ENCODE peak calls at places on chromosomes 7 and 10, in eight cellular contexts. T, A, M, Z, R, V, E and J are unnamed samples.
A peak's percentile ranks its signal among the peaks of the same experiment; 100 is the strongest.

GRCh38 chr7:90530263-90530662 is 60.8 kb downstream of the PTTG1IP2 start:
- DNase-seq in T (no peak), R (no peak), A (no peak), E (peak; percentile 60), M (no peak), Z (peak; percentile 21), V (no peak), J (no peak)

GRCh38 chr7:28626191-28626590 is 213.9 kb downstream of the CREB5 start:
- DNase-seq in T (no peak), M (no peak), V (no peak), R (no peak), Z (no peak), A (no peak), E (no peak), J (no peak)

GRCh38 chr10:48589266-48589665 is 15.6 kb downstream of the ARHGAP22 start:
- DNase-seq in T (no peak), R (no peak), E (peak; percentile 83), V (peak; percentile 35), Z (peak; percentile 97), M (no peak), A (no peak), J (no peak)

GRCh38 chr7:35004531-35005096 is 32.7 kb downstream of the DPY19L1 start:
- DNase-seq in V (no peak), M (no peak), Z (no peak), T (no peak), R (no peak), A (no peak), E (peak; percentile 36), J (no peak)

GRCh38 chr10:23780331-23780730 is 341.5 kb downstream of the OTUD1 start:
- DNase-seq in V (no peak), T (no peak), E (no peak), R (no peak), A (no peak), Z (no peak), M (no peak), J (no peak)

GRCh38 chr10:28806481-28806880 is 129.2 kb downstream of the BAMBI start:
- DNase-seq in A (no peak), E (no peak), V (no peak), R (no peak), T (no peak), Z (no peak), M (no peak), J (no peak)

GRCh38 chr7:27116521-27116946 is 14.0 kb downstream of the HOXA4 start:
- DNase-seq in Z (no peak), T (no peak), A (no peak), R (no peak), M (no peak), E (no peak), V (no peak), J (no peak)

GRCh38 chr10:8245131-8246117 is 190.9 kb downstream of the GATA3 start:
- DNase-seq in Z (no peak), A (peak; percentile 18), V (no peak), M (no peak), E (no peak), R (no peak), T (no peak), J (no peak)

GRCh38 chr10:523925-524324 is 165.5 kb downstream of the DIP2C start:
- DNase-seq in E (no peak), R (no peak), M (no peak), A (no peak), T (no peak), V (no peak), Z (no peak), J (no peak)

GRCh38 chr10:29636178-29636577 is 1.4 kb upstream of the SVIL start:
- DNase-seq in R (no peak), A (no peak), Z (peak; percentile 59), V (no peak), E (peak; percentile 73), M (no peak), T (no peak), J (no peak)

GRCh38 chr7:129343099-129343700 is 91.0 kb upstream of the STRIP2 start:
- DNase-seq in R (no peak), V (peak; percentile 34), M (no peak), E (peak; percentile 41), A (peak; percentile 24), T (no peak), Z (peak; percentile 41), J (peak; percentile 44)

GRCh38 chr7:20220293-20220755 is 3.1 kb upstream of the MACC1 start:
- DNase-seq in M (no peak), Z (no peak), T (no peak), V (no peak), A (no peak), R (no peak), E (no peak), J (no peak)

DNA sequence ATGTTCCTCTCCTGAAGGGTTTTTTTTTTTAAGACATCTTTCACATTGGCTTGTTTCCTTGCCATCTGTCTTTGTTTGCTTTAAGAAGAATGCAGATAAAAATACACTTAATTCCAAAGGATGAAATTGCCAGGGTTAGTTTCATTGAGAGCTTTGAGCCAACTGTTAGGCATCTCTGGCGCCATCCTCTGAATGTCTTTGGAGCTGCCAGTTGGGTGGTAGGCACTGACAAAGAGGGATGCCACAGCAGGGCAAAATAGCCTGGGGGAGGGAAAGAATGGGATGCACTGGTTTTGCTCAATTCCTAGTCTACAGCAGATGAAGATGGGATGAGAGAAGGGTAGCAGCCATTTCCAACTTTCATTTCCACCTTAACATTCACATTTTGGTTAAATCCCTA is 399.2 kb downstream of the SORCS1 start:
- DNase-seq in M (no peak), R (no peak), V (no peak), Z (no peak), E (no peak), T (no peak), A (no peak), J (no peak)
- TF ChIP-seq CTCF in M (no peak), R (peak; percentile 7), V (no peak), Z (no peak), E (no peak), T (no peak), A (no peak), J (no peak)

GRCh38 chr7:151886783-151887182 is 9.9 kb upstream of the PRKAG2 start:
- DNase-seq in R (no peak), M (no peak), Z (no peak), A (no peak), V (no peak), E (no peak), T (no peak), J (no peak)

GRCh38 chr7:151889406-151890354 is 12.8 kb upstream of the PRKAG2 start:
- DNase-seq in M (no peak), R (no peak), Z (no peak), V (no peak), T (no peak), A (no peak), E (no peak), J (no peak)

GRCh38 chr7:151890355-151891004 is 13.6 kb upstream of the PRKAG2 start:
- DNase-seq in M (no peak), V (no peak), R (no peak), Z (no peak), E (no peak), A (no peak), T (no peak), J (no peak)

GRCh38 chr7:151888716-151889115 is 11.8 kb upstream of the PRKAG2 start:
- DNase-seq in T (no peak), Z (no peak), M (no peak), A (no peak), E (no peak), V (no peak), R (no peak), J (no peak)

DNA sequence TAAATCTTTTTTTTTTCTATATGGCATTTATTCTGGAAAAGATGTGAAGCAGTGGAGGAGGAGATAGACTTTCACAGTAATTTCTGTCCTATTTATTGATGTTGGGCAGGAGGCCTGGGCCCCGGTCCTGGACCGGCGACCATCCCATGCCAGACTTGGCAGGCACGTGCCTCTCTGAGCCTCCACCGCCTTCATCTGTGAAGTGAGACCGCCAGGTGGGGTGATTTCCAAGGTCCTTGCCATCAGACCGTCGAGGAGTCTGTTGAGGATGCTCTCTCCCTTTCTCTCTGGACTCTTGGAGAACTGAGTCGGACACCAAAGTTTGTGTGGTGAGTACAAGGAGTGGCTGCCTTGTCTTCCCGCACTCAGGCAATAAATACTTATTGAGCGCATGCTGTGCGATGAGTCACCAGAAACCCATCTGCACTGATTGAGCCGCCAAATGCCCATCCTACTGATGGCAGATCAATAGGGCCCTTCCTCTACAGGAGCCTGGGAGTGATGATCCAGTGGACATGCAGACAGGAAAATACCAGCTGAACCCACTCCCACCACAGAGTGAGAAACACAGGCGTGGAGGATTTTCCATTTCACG is 11.3 kb upstream of the PRKAG2 start:
- DNase-seq in Z (no peak), V (no peak), A (no peak), R (no peak), E (no peak), T (no peak), M (no peak), J (no peak)
- TF ChIP-seq CTCF in Z (no peak), V (no peak), A (no peak), R (no peak), E (no peak), T (no peak), M (no peak), J (no peak)

GRCh38 chr10:126847666-126848065 is 57.6 kb upstream of the DOCK1 start:
- DNase-seq in T (no peak), A (no peak), V (no peak), Z (no peak), M (no peak), E (no peak), R (no peak), J (no peak)

GRCh38 chr10:126844406-126844805 is 60.8 kb upstream of the DOCK1 start:
- DNase-seq in M (no peak), T (no peak), E (peak; percentile 32), Z (no peak), A (no peak), V (peak; percentile 8), R (no peak), J (no peak)

GRCh38 chr10:126849646-126850045 is 55.6 kb upstream of the DOCK1 start:
- DNase-seq in T (no peak), R (no peak), Z (no peak), A (no peak), V (no peak), E (no peak), M (no peak), J (no peak)

GRCh38 chr10:126846469-126846868 is 58.8 kb upstream of the DOCK1 start:
- DNase-seq in R (no peak), Z (no peak), T (no peak), V (no peak), E (no peak), M (no peak), A (no peak), J (no peak)

DNA sequence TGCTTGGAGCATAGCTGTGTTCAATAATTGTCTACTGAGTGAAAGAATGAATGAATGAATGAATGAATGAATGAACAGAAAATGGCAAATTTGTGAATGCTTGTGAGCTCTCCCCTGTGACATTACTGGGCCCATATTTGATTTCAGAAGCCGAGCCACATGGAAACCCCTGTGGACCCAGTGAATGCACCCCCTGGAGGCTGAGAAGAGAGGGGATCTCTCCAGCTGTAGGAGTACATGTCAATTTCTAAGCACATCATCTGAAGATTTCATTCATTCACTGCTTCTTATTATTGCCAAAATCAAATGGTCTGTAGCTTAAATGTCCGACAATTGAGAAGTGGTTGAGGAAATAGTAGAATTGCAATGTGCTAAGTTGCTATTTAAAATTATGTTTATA is 58.3 kb upstream of the DOCK1 start:
- DNase-seq in V (no peak), E (no peak), R (no peak), M (no peak), T (no peak), A (no peak), Z (no peak), J (no peak)
- TF ChIP-seq CTCF in V (peak; percentile 11), E (peak; percentile 51), R (peak; percentile 19), M (no peak), T (no peak), A (no peak), Z (no peak), J (no peak)

GRCh38 chr7:111730476-111731300 is 168.4 kb upstream of the IMMP2L start:
- DNase-seq in Z (no peak), E (no peak), V (no peak), M (no peak), T (no peak), A (no peak), R (no peak), J (peak; percentile 44)
- TF ChIP-seq CTCF in Z (peak; percentile 46), E (peak; percentile 66), V (peak; percentile 38), M (peak; percentile 65), T (no peak), A (peak; percentile 70), R (peak; percentile 61), J (peak; percentile 49)